ENCODE peak calls at places on chromosomes 4 and X, in nine cellular contexts. R is CD8-positive, alpha-beta memory T cell; S is neural progenitor cell; W is spleen; Y is GM23248; A is pancreas; F is body of pancreas; L is tibial artery; J is left lung. C is an unnamed sample.

GRCh38 chrX:112961981-112962380 is 121.3 kb upstream of the AMOT start:
- DNase-seq in R (no peak), S (no peak), W (no peak), Y (no peak), A (no peak), F (no peak), L (no peak), J (no peak), C (no peak)

GRCh38 chrX:45497290-45497689 is 296.6 kb upstream of the DIPK2B start:
- DNase-seq in R (no peak), S (no peak), W (no peak), Y (peak; percentile 76), A (no peak), F (no peak), L (no peak), J (no peak), C (no peak)

GRCh38 chrX:149937881-149938426 is 337 bp downstream of the EOLA2 start:
- DNase-seq in R (peak; percentile 4), S (peak; percentile 39), W (peak; percentile 92), Y (peak; percentile 43), A (peak; percentile 43), F (no peak), L (peak; percentile 65), J (no peak), C (no peak)

GRCh38 chr4:37454263-37454800 is 209.8 kb downstream of the NWD2 start:
- DNase-seq in R (no peak), S (no peak), W (no peak), Y (no peak), A (peak; percentile 24), F (no peak), L (no peak), J (no peak), C (no peak)

GRCh38 chr4:30399476-30399875 is 320.7 kb upstream of the PCDH7 start:
- DNase-seq in R (no peak), S (no peak), W (no peak), Y (no peak), A (no peak), F (no peak), L (no peak), J (no peak), C (no peak)

GRCh38 chr4:140935259-140935658 is 179.1 kb upstream of the TBC1D9 start:
- DNase-seq in R (no peak), S (no peak), W (no peak), Y (peak; percentile 19), A (no peak), F (peak; percentile 44), L (no peak), J (no peak), C (no peak)

GRCh38 chr4:53558981-53559620 is 32.2 kb downstream of the LNX1 start:
- DNase-seq in R (no peak), S (no peak), W (no peak), Y (peak; percentile 40), A (no peak), F (no peak), L (no peak), J (no peak), C (no peak)

GRCh38 chr4:132572210-132572609 is 576.9 kb upstream of the PCDH10 start:
- DNase-seq in R (no peak), S (no peak), W (no peak), Y (no peak), A (no peak), F (no peak), L (no peak), J (no peak), C (no peak)

GRCh38 chrX:42519666-42520231 is 258.2 kb downstream of the PPP1R2C start:
- DNase-seq in R (no peak), S (no peak), W (no peak), Y (peak; percentile 65), A (no peak), F (no peak), L (no peak), J (no peak), C (no peak)

GRCh38 chr4:119103263-119103662 is 32.4 kb upstream of the MYOZ2 start:
- DNase-seq in R (no peak), S (no peak), W (no peak), Y (peak; percentile 96), A (no peak), F (peak; percentile 15), L (peak; percentile 71), J (no peak), C (no peak)

GRCh38 chr4:158819942-158820786 is 51.3 kb downstream of the FNIP2 start:
- DNase-seq in R (no peak), S (no peak), W (no peak), Y (no peak), A (no peak), F (no peak), L (no peak), J (no peak), C (no peak)
- H3K27ac ChIP-seq in R (no peak overlapping the region), S (no peak overlapping the region), W (peak overlapping the region; percentile 59), Y (peak overlapping the region; percentile 40), A (no peak overlapping the region), F (peak overlapping the region; percentile 65), L (peak overlapping the region; percentile 75), J (peak overlapping the region; percentile 40), C (no peak overlapping the region)

GRCh38 chr4:94444771-94445170 is 7.0 kb upstream of the PDLIM5 start:
- DNase-seq in R (no peak), S (no peak), W (no peak), Y (peak; percentile 28), A (no peak), F (no peak), L (no peak), J (no peak), C (no peak)
- H3K4me1 ChIP-seq in R (no peaks in the 10 kb centered on the region), S (no peaks in the 10 kb centered on the region), W (peaks cover 3% of the 10 kb centered on the region), Y (peaks cover 36% of the 10 kb centered on the region), A (peaks cover 12% of the 10 kb centered on the region), F (peaks cover 16% of the 10 kb centered on the region), L (peaks cover 73% of the 10 kb centered on the region), J (no peaks in the 10 kb centered on the region), C (no peaks in the 10 kb centered on the region)

GRCh38 chr4:128388352-128388630 is 100.7 kb upstream of the PGRMC2 start:
- DNase-seq in R (no peak), S (no peak), W (no peak), Y (peak; percentile 26), A (no peak), F (no peak), L (no peak), J (no peak), C (no peak)
- H3K4me3 ChIP-seq in R (no peak overlapping the region), S (no peak overlapping the region), W (no peak overlapping the region), Y (no peak overlapping the region), A (no peak overlapping the region), F (no peak overlapping the region), L (no peak overlapping the region), J (no peak overlapping the region), C (no peak overlapping the region)

GRCh38 chrX:136534131-136534530 is 2.1 kb downstream of the VGLL1 start:
- DNase-seq in R (no peak), S (no peak), W (no peak), Y (no peak), A (no peak), F (no peak), L (no peak), J (no peak), C (no peak)
- H3K27ac ChIP-seq in R (no peak overlapping the region), S (no peak overlapping the region), W (no peak overlapping the region), Y (no peak overlapping the region), A (no peak overlapping the region), F (no peak overlapping the region), L (no peak overlapping the region), J (no peak overlapping the region), C (no peak overlapping the region)

GRCh38 chrX:19707472-19707871 is 179.9 kb downstream of the SH3KBP1 start:
- DNase-seq in R (no peak), S (no peak), W (no peak), Y (no peak), A (no peak), F (no peak), L (no peak), J (no peak), C (no peak)
- H3K4me1 ChIP-seq in R (peaks cover 20% of the 10 kb centered on the region), S (no peaks in the 10 kb centered on the region), W (no peaks in the 10 kb centered on the region), Y (peaks cover 39% of the 10 kb centered on the region), A (no peaks in the 10 kb centered on the region), F (peaks cover 6% of the 10 kb centered on the region), L (peaks cover 15% of the 10 kb centered on the region), J (no peaks in the 10 kb centered on the region), C (no peaks in the 10 kb centered on the region)

DNA sequence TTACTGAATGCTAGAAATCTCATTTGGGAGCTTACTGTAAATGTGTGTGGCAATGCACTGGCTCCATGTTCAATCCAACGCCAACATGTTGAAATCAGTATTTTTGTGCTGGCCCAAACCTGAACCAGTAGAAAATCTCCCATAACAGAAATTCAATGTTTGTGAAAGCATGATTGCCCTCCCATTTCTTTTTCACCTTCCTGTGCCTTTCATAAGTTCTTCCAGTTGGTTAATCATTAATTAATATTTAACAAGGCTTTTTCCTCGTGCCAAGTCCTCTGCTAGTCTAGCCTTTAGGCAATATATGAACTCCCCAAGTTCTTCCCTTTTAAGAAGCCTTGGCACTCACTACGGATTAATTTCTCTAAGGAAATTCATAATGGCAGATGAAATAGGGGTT is 1.3 kb upstream of the PLS3 start:
- DNase-seq in R (no peak), S (no peak), W (no peak), Y (no peak), A (no peak), F (no peak), L (no peak), J (no peak), C (no peak)
- H3K4me3 ChIP-seq in R (no peak overlapping the region), S (no peak overlapping the region), W (no peak overlapping the region), Y (no peak overlapping the region), A (no peak overlapping the region), F (no peak overlapping the region), L (no peak overlapping the region), J (no peak overlapping the region), C (no peak overlapping the region)